ENCODE peak calls at places on chromosomes 12 and 14, in nine cellular contexts. K is bronchial epithelial cell, F is psoas muscle, J is thoracic aorta, Q is cardiac muscle cell, V is fibroblast of mammary gland, Z is neural crest cell, P is K562, H is fibroblast of the aortic adventitia. B is an unnamed sample.

GRCh38 chr14:105132921-105133320 is 35.7 kb downstream of the JAG2 start:
- DNase-seq in J (no peak), Q (no peak), H (no peak), Z (no peak), V (no peak), P (no peak), F (no peak), K (no peak), B (no peak)

GRCh38 chr12:42462486-42462885 is 127.1 kb downstream of the PRICKLE1 start:
- DNase-seq in P (no peak), K (no peak), H (no peak), F (no peak), J (no peak), Q (no peak), Z (no peak), V (no peak), B (no peak)

GRCh38 chr12:69415471-69416275 is 54.5 kb upstream of the FRS2 start:
- DNase-seq in K (peak), H (peak), P (peak), V (peak), F (peak), Q (peak), J (no peak), Z (peak), B (peak)

GRCh38 chr12:12586879-12587675 is 24.4 kb upstream of the DUSP16 start:
- DNase-seq in V (no peak), K (peak), P (no peak), Z (no peak), H (no peak), F (no peak), Q (no peak), J (no peak), B (no peak)

GRCh38 chr14:68278568-68279436 is 459.2 kb downstream of the RAD51B start:
- DNase-seq in Q (no peak), F (no peak), Z (no peak), P (peak), J (no peak), K (peak), H (peak), V (peak), B (no peak)

GRCh38 chr14:101583709-101584048 is 22.4 kb downstream of the DIO3 start:
- DNase-seq in K (no peak), F (no peak), Z (no peak), Q (no peak), P (no peak), V (no peak), J (no peak), H (no peak), B (no peak)

GRCh38 chr12:119055977-119056376 is 74.6 kb downstream of the SRRM4 start:
- DNase-seq in F (no peak), K (no peak), H (no peak), Q (peak), P (no peak), Z (no peak), J (no peak), V (no peak), B (no peak)

GRCh38 chr12:86719381-86719780 is 463.2 kb upstream of the MGAT4C start:
- DNase-seq in Z (no peak), F (no peak), K (peak), H (no peak), P (no peak), J (no peak), Q (no peak), V (peak), B (no peak)

GRCh38 chr14:23712287-23712686 is 76.1 kb downstream of the DHRS2 start:
- DNase-seq in K (no peak), J (no peak), Q (no peak), F (no peak), V (no peak), Z (no peak), H (no peak), P (no peak), B (no peak)

DNA sequence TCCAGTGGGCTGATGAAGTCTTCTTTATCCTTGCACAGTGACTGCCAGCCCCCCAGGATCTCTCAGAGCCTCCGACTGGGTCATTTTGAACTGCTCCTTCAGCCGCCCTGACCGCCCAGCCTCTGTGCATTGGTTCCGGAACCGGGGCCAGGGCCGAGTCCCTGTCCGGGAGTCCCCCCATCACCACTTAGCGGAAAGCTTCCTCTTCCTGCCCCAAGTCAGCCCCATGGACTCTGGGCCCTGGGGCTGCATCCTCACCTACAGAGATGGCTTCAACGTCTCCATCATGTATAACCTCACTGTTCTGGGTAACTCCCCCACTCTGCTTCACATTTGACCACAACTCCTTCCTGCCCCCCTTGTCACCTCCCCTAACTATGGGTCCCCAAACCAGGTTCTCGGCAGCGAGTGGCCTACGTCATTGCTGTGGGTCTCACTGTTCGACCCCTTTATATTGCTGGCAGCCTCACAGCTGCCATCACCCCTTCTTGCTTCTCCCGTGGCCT is 2.3 kb downstream of the LAG3 start:
- DNase-seq in Q (no peak), Z (no peak), H (no peak), P (no peak), V (no peak), F (no peak), K (no peak), J (no peak), B (no peak)
- TF ChIP-seq CTCF in Q (no peak), Z (no peak), H (no peak), P (no peak), V (no peak), F (no peak), K (no peak), J (no peak), B (no peak)

GRCh38 chr14:66920196-66920595 is 269.0 kb upstream of the GARIN2 start:
- DNase-seq in H (peak), F (no peak), J (no peak), V (peak), Q (no peak), P (no peak), K (no peak), Z (no peak), B (no peak)

GRCh38 chr14:66918527-66918926 is 270.7 kb upstream of the GARIN2 start:
- DNase-seq in H (no peak), Z (no peak), K (no peak), Q (no peak), V (no peak), J (no peak), P (no peak), F (no peak), B (no peak)

DNA sequence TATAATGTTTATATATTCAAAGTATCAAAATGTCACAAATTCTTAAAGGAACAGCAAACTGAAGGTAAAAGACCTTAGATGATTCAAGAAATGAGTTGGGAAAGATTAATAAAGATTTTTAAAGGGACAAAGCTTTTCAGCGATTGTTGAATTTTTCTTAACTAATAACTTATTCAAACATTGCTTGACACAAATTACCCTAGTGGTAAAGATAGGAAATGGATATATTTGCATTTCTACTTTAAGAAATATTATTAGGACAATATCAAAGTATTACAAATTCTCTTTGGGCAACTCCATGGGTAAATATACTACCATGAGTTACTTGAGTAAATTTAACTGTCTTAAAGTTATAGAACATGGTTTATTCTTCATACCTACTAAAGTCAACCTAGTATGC is 266.0 kb upstream of the GARIN2 start:
- DNase-seq in V (no peak), F (no peak), J (no peak), P (no peak), H (no peak), K (no peak), Z (no peak), Q (no peak), B (no peak)
- TF ChIP-seq CTCF in V (no peak), F (no peak), J (no peak), P (no peak), H (no peak), K (no peak), Z (peak), Q (no peak), B (peak)

GRCh38 chr14:20415723-20416622 is 2.7 kb upstream of the TEP1 start:
- DNase-seq in J (no peak), P (peak), K (peak), H (peak), F (no peak), Q (peak), Z (peak), V (peak), B (peak)
- TF ChIP-seq CTCF in J (peak), P (peak), K (peak), H (peak), F (peak), Q (peak), Z (peak), V (peak), B (peak)

DNA sequence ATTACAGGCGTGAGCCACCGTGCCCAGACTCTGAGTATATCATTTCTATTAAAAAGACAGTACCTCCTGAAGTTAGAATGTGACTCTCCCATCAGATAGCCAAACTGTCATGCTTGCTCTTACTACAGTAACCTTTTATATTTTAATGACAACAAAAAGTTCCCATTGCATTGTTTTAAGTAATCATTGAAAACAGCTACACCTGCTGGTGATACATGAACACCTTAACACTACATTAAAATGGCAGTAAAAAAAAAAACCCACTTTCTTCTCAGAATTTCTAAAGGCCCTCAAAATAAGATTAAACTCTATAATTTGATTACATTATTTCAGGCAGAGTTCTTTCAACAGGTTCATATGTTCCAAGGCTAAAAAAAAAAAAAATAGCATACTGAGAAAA is 76.7 kb downstream of the SH2B3 start:
- DNase-seq in H (no peak), Z (no peak), F (no peak), K (no peak), P (no peak), V (no peak), J (no peak), Q (no peak), B (no peak)
- TF ChIP-seq CTCF in H (peak), Z (peak), F (no peak), K (no peak), P (no peak), V (peak), J (no peak), Q (peak), B (peak)

DNA sequence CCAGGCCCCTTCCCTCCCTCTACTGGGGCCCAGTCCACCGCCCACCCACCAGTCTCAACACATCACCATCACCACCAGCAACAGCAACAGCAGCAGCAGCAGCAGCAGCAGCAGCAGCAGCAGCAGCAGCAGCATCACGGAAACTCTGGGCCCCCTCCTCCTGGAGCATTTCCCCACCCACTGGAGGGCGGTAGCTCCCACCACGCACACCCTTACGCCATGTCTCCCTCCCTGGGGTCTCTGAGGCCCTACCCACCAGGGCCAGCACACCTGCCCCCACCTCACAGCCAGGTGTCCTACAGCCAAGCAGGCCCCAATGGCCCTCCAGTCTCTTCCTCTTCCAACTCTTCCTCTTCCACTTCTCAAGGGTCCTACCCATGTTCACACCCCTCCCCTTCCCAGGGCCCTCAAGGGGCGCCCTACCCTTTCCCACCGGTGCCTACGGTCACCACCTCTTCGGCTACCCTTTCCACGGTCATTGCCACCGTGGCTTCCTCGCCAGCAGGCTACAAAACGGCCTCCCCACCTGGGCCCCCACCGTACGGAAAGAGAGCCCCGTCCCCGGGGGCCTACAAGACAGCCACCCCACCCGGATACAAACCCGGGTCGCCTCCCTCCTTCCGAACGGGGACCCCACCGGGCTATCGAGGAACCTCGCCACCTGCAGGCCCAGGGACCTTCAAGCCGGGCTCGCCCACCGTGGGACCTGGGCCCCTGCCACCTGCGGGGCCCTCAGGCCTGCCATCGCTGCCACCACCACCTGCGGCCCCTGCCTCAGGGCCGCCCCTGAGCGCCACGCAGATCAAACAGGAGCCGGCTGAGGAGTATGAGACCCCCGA is 6.8 kb upstream of the RNU7-1 start:
- DNase-seq in V (no peak), P (no peak), F (peak), K (no peak), Q (peak), Z (no peak), H (no peak), J (no peak), B (no peak)
- TF ChIP-seq CTCF in V (no peak), P (no peak), F (no peak), K (no peak), Q (no peak), Z (no peak), H (no peak), J (no peak), B (no peak)

GRCh38 chr14:77077040-77077439 is 21.0 kb upstream of the CIPC start:
- DNase-seq in V (no peak), J (no peak), H (no peak), Z (no peak), Q (no peak), F (no peak), K (no peak), P (no peak), B (no peak)
- TF ChIP-seq CTCF in V (no peak), J (no peak), H (no peak), Z (no peak), Q (peak), F (no peak), K (no peak), P (no peak), B (no peak)

GRCh38 chr12:47361389-47362031 is 281.8 kb upstream of the AMIGO2 start:
- DNase-seq in J (no peak), F (no peak), Z (no peak), Q (no peak), V (no peak), K (peak), H (no peak), P (peak), B (peak)
- TF ChIP-seq CTCF in J (no peak), F (no peak), Z (no peak), Q (no peak), V (no peak), K (no peak), H (no peak), P (no peak), B (no peak)

GRCh38 chr12:57896437-57897201 is 44.7 kb upstream of the ATP23 start:
- DNase-seq in K (peak), Q (peak), Z (peak), P (no peak), V (peak), H (peak), F (peak), J (no peak), B (peak)
- TF ChIP-seq CTCF in K (peak), Q (peak), Z (no peak), P (peak), V (peak), H (peak), F (peak), J (no peak), B (no peak)

B was measured in endothelial cell.